ENCODE peak calls at places on chromosomes 4 and X, in eight cellular contexts. One of them, this sample, is unnamed.
A peak's percentile ranks its signal among the peaks of the same experiment; 100 is the strongest.

GRCh38 chr4:85761803-85762202 is 286.9 kb downstream of the ARHGAP24 start:
- DNase-seq in sigmoid colon: peak; percentile 69
- DNase-seq in body of pancreas: peak; percentile 71
- DNase-seq in HepG2: no peak
- DNase-seq in Peyer's patch: no peak
- DNase-seq in right lobe of liver: peak; percentile 27
- DNase-seq in breast epithelium: no peak
- DNase-seq in H1: no peak
- DNase-seq in this sample: no peak

GRCh38 chr4:121256346-121256745 is 92.2 kb upstream of the TNIP3 start:
- DNase-seq in sigmoid colon: no peak
- DNase-seq in body of pancreas: no peak
- DNase-seq in HepG2: no peak
- DNase-seq in Peyer's patch: no peak
- DNase-seq in right lobe of liver: no peak
- DNase-seq in breast epithelium: no peak
- DNase-seq in H1: no peak
- DNase-seq in this sample: no peak

GRCh38 chrX:25005034-25005381 is 10.8 kb downstream of the ARX start:
- DNase-seq in sigmoid colon: no peak
- DNase-seq in body of pancreas: no peak
- DNase-seq in HepG2: no peak
- DNase-seq in Peyer's patch: no peak
- DNase-seq in right lobe of liver: no peak
- DNase-seq in breast epithelium: no peak
- DNase-seq in H1: no peak
- DNase-seq in this sample: no peak

GRCh38 chr4:13990596-13991589 is 363.4 kb upstream of the BOD1L1 start:
- DNase-seq in sigmoid colon: no peak
- DNase-seq in body of pancreas: peak; percentile 65
- DNase-seq in HepG2: peak; percentile 20
- DNase-seq in Peyer's patch: no peak
- DNase-seq in right lobe of liver: peak; percentile 58
- DNase-seq in breast epithelium: no peak
- DNase-seq in H1: no peak
- DNase-seq in this sample: no peak

GRCh38 chr4:16896871-16897270 is 1.6 kb downstream of the LDB2 start:
- DNase-seq in sigmoid colon: no peak
- DNase-seq in body of pancreas: no peak
- DNase-seq in HepG2: no peak
- DNase-seq in Peyer's patch: no peak
- DNase-seq in right lobe of liver: no peak
- DNase-seq in breast epithelium: no peak
- DNase-seq in H1: no peak
- DNase-seq in this sample: no peak

GRCh38 chr4:6873291-6873690 is 36.3 kb upstream of the TBC1D14 start:
- DNase-seq in sigmoid colon: no peak
- DNase-seq in body of pancreas: no peak
- DNase-seq in HepG2: no peak
- DNase-seq in Peyer's patch: no peak
- DNase-seq in right lobe of liver: no peak
- DNase-seq in breast epithelium: no peak
- DNase-seq in H1: no peak
- DNase-seq in this sample: no peak

GRCh38 chrX:107970073-107970472 is 12.1 kb downstream of the TEX13B start:
- DNase-seq in sigmoid colon: no peak
- DNase-seq in body of pancreas: no peak
- DNase-seq in HepG2: no peak
- DNase-seq in Peyer's patch: no peak
- DNase-seq in right lobe of liver: no peak
- DNase-seq in breast epithelium: no peak
- DNase-seq in H1: no peak
- DNase-seq in this sample: no peak

GRCh38 chrX:68994135-68994882 is 165.5 kb downstream of the EFNB1 start:
- DNase-seq in sigmoid colon: no peak
- DNase-seq in body of pancreas: no peak
- DNase-seq in HepG2: no peak
- DNase-seq in Peyer's patch: no peak
- DNase-seq in right lobe of liver: no peak
- DNase-seq in breast epithelium: no peak
- DNase-seq in H1: peak; percentile 19
- DNase-seq in this sample: peak; percentile 34

GRCh38 chr4:82785248-82786003 is 13.2 kb downstream of the SCD5 start:
- DNase-seq in sigmoid colon: no peak
- DNase-seq in body of pancreas: no peak
- DNase-seq in HepG2: peak; percentile 14
- DNase-seq in Peyer's patch: no peak
- DNase-seq in right lobe of liver: no peak
- DNase-seq in breast epithelium: no peak
- DNase-seq in H1: no peak
- DNase-seq in this sample: no peak

GRCh38 chr4:38387348-38387747 is 276.7 kb upstream of the KLF3 start:
- DNase-seq in sigmoid colon: peak; percentile 81
- DNase-seq in body of pancreas: peak; percentile 79
- DNase-seq in HepG2: peak; percentile 50
- DNase-seq in Peyer's patch: no peak
- DNase-seq in right lobe of liver: peak; percentile 55
- DNase-seq in breast epithelium: no peak
- DNase-seq in H1: no peak
- DNase-seq in this sample: no peak

GRCh38 chrX:47297874-47298273 is 65.1 kb downstream of the USP11 start:
- DNase-seq in sigmoid colon: no peak
- DNase-seq in body of pancreas: peak; percentile 21
- DNase-seq in HepG2: no peak
- DNase-seq in Peyer's patch: no peak
- DNase-seq in right lobe of liver: no peak
- DNase-seq in breast epithelium: no peak
- DNase-seq in H1: no peak
- DNase-seq in this sample: no peak

GRCh38 chrX:111095974-111096870 is at the start of gene PAK3:
- DNase-seq in sigmoid colon: peak; percentile 84
- DNase-seq in body of pancreas: peak; percentile 79
- DNase-seq in HepG2: no peak
- DNase-seq in Peyer's patch: no peak
- DNase-seq in right lobe of liver: peak; percentile 29
- DNase-seq in breast epithelium: no peak
- DNase-seq in H1: peak; percentile 53
- DNase-seq in this sample: no peak

GRCh38 chr4:87745058-87745842 is 54.1 kb upstream of the IBSP start:
- DNase-seq in sigmoid colon: no peak
- DNase-seq in body of pancreas: no peak
- DNase-seq in HepG2: no peak
- DNase-seq in Peyer's patch: no peak
- DNase-seq in right lobe of liver: no peak
- DNase-seq in breast epithelium: no peak
- DNase-seq in H1: no peak
- DNase-seq in this sample: no peak

DNA sequence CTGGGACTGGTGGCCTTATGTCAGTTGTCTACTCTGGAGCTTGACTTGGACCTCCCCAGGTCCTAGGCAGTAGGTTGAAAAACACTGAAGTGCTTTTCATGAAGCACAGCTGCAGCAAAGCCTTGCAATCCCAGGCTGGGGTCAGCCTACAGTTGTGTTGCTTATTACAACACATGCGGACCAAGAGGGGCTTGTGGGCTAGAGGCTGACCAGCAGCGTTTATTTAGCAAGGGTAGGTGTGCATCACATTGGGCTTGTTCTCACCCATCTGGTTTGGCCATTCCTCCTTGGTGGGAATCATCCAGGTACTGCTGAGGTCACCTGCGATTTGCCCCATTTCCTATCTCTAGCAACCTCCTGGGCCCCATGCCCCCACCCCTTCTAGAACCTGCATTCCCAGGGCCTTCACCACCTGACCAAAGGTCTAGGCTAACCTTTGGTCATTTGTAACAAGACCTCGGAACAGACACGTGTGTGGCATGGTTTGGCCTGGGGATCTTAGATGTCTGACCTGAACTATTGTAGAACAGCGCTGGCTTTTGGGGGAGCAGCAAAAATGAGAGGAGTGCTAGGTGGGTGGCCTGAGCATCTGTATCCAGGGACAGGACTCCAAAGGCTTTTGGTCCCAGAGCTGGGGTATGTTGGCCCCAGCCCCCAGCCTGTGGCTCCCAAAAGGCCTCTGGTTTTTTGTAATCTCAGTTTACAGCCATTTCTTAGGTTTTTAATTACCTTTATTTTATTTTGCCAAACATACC is 3.0 kb downstream of the RPL10 start:
- DNase-seq in sigmoid colon: no peak
- DNase-seq in body of pancreas: peak; percentile 49
- DNase-seq in HepG2: peak; percentile 70
- DNase-seq in Peyer's patch: no peak
- DNase-seq in right lobe of liver: no peak
- DNase-seq in breast epithelium: no peak
- DNase-seq in H1: no peak
- DNase-seq in this sample: no peak
- TF ChIP-seq POLR2A in sigmoid colon: no peak
- TF ChIP-seq POLR2A in body of pancreas: peak; percentile 73
- TF ChIP-seq POLR2A in HepG2: no peak
- TF ChIP-seq POLR2A in Peyer's patch: no peak
- TF ChIP-seq POLR2A in right lobe of liver: no peak
- TF ChIP-seq POLR2A in breast epithelium: no peak
- TF ChIP-seq POLR2A in H1: no peak
- TF ChIP-seq POLR2A in this sample: no peak

GRCh38 chrX:1202251-1202650 is 10.2 kb downstream of the CRLF2 start:
- DNase-seq in sigmoid colon: peak; percentile 24
- DNase-seq in body of pancreas: no peak
- DNase-seq in HepG2: no peak
- DNase-seq in Peyer's patch: no peak
- DNase-seq in right lobe of liver: no peak
- DNase-seq in breast epithelium: peak; percentile 14
- DNase-seq in H1: no peak
- DNase-seq in this sample: peak; percentile 83

GRCh38 chrX:1210844-1211243 is 1.6 kb downstream of the CRLF2 start:
- DNase-seq in sigmoid colon: no peak
- DNase-seq in body of pancreas: no peak
- DNase-seq in HepG2: no peak
- DNase-seq in Peyer's patch: no peak
- DNase-seq in right lobe of liver: no peak
- DNase-seq in breast epithelium: peak; percentile 2
- DNase-seq in H1: no peak
- DNase-seq in this sample: no peak

GRCh38 chrX:1207496-1208025 is 4.9 kb downstream of the CRLF2 start:
- DNase-seq in sigmoid colon: peak; percentile 4
- DNase-seq in body of pancreas: no peak
- DNase-seq in HepG2: no peak
- DNase-seq in Peyer's patch: no peak
- DNase-seq in right lobe of liver: no peak
- DNase-seq in breast epithelium: peak; percentile 9
- DNase-seq in H1: no peak
- DNase-seq in this sample: no peak

GRCh38 chrX:1205681-1206611 is 6.5 kb downstream of the CRLF2 start:
- DNase-seq in sigmoid colon: peak; percentile 13
- DNase-seq in body of pancreas: peak; percentile 20
- DNase-seq in HepG2: no peak
- DNase-seq in Peyer's patch: no peak
- DNase-seq in right lobe of liver: no peak
- DNase-seq in breast epithelium: peak; percentile 15
- DNase-seq in H1: peak; percentile 70
- DNase-seq in this sample: no peak
- H3K4me3 ChIP-seq in sigmoid colon: peak overlapping the region; percentile 35
- H3K4me3 ChIP-seq in body of pancreas: no peak overlapping the region
- H3K4me3 ChIP-seq in HepG2: no peak overlapping the region
- H3K4me3 ChIP-seq in Peyer's patch: peak overlapping the region; percentile 29
- H3K4me3 ChIP-seq in right lobe of liver: peak overlapping the region; percentile 45
- H3K4me3 ChIP-seq in breast epithelium: peak overlapping the region; percentile 38
- H3K4me3 ChIP-seq in H1: peak overlapping the region; percentile 61
- H3K4me3 ChIP-seq in this sample: peak overlapping the region; percentile 44

DNA sequence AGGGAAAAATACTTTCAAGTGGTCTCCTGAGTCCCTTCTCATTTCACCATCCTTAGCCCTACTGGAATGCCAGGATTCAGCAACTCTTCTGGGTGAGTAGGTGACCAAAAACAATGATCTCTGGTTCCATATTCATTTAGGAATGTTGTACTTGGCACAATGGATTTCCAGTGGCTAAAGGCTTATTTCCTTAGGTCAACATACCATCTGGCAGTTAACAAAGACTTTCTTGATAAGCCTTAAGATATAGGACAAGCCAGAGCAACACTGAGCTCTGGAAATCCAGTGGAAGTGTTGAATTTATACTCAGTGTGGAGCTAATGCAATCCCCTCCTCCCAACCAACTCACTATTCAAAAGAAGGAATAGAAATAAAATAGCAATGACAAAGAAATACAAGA is 139.4 kb upstream of the EMCN start:
- DNase-seq in sigmoid colon: no peak
- DNase-seq in body of pancreas: no peak
- DNase-seq in HepG2: no peak
- DNase-seq in Peyer's patch: no peak
- DNase-seq in right lobe of liver: no peak
- DNase-seq in breast epithelium: no peak
- DNase-seq in H1: no peak
- DNase-seq in this sample: no peak
- TF ChIP-seq POLR2A in sigmoid colon: no peak
- TF ChIP-seq POLR2A in body of pancreas: no peak
- TF ChIP-seq POLR2A in HepG2: no peak
- TF ChIP-seq POLR2A in Peyer's patch: no peak
- TF ChIP-seq POLR2A in right lobe of liver: no peak
- TF ChIP-seq POLR2A in breast epithelium: no peak
- TF ChIP-seq POLR2A in H1: no peak
- TF ChIP-seq POLR2A in this sample: no peak

GRCh38 chr4:42655921-42656735 is 777 bp downstream of the ATP8A1 start:
- DNase-seq in sigmoid colon: peak; percentile 66
- DNase-seq in body of pancreas: peak; percentile 51
- DNase-seq in HepG2: peak; percentile 1
- DNase-seq in Peyer's patch: peak; percentile 70
- DNase-seq in right lobe of liver: peak; percentile 45
- DNase-seq in breast epithelium: peak; percentile 54
- DNase-seq in H1: peak; percentile 69
- DNase-seq in this sample: no peak

GRCh38 chr4:42655248-42655647 is 1.7 kb downstream of the ATP8A1 start:
- DNase-seq in sigmoid colon: no peak
- DNase-seq in body of pancreas: no peak
- DNase-seq in HepG2: no peak
- DNase-seq in Peyer's patch: no peak
- DNase-seq in right lobe of liver: no peak
- DNase-seq in breast epithelium: no peak
- DNase-seq in H1: no peak
- DNase-seq in this sample: no peak

GRCh38 chr4:42656736-42656985 is 244 bp downstream of the ATP8A1 start:
- DNase-seq in sigmoid colon: no peak
- DNase-seq in body of pancreas: no peak
- DNase-seq in HepG2: no peak
- DNase-seq in Peyer's patch: no peak
- DNase-seq in right lobe of liver: no peak
- DNase-seq in breast epithelium: no peak
- DNase-seq in H1: no peak
- DNase-seq in this sample: no peak

GRCh38 chr4:42653606-42654560 is 3.0 kb downstream of the ATP8A1 start:
- DNase-seq in sigmoid colon: no peak
- DNase-seq in body of pancreas: peak; percentile 23
- DNase-seq in HepG2: no peak
- DNase-seq in Peyer's patch: no peak
- DNase-seq in right lobe of liver: no peak
- DNase-seq in breast epithelium: no peak
- DNase-seq in H1: no peak
- DNase-seq in this sample: no peak

DNA sequence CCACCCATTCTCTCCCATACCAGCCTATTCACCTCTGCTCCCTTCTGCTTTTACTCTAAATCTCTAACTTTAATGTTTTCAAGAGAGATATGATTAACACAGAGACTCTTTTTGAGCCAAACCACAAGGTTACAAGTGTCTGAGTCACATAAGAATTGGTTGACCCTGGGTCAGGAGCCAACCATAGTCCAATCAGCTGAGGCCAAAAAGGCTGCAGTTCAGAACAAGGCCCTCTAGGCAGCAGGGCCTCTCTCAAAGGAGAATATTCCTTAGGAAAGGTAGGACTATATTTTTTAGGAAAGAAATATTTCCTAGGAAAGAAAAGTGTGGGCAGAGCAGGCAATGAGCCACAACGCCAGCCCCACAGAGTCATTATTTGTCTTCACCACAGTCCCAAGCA is 2.3 kb downstream of the ATP8A1 start:
- DNase-seq in sigmoid colon: no peak
- DNase-seq in body of pancreas: peak; percentile 25
- DNase-seq in HepG2: peak; percentile 6
- DNase-seq in Peyer's patch: no peak
- DNase-seq in right lobe of liver: no peak
- DNase-seq in breast epithelium: no peak
- DNase-seq in H1: no peak
- DNase-seq in this sample: no peak
- H3K4me3 ChIP-seq in sigmoid colon: no peak overlapping the region
- H3K4me3 ChIP-seq in body of pancreas: no peak overlapping the region
- H3K4me3 ChIP-seq in HepG2: no peak overlapping the region
- H3K4me3 ChIP-seq in Peyer's patch: no peak overlapping the region
- H3K4me3 ChIP-seq in right lobe of liver: no peak overlapping the region
- H3K4me3 ChIP-seq in breast epithelium: no peak overlapping the region
- H3K4me3 ChIP-seq in H1: no peak overlapping the region
- H3K4me3 ChIP-seq in this sample: peak overlapping the region; percentile 90

This sample was measured in esophagus muscularis mucosa.